ENCODE peak calls at places on chromosomes 5 and 9, in seven cellular contexts. L is psoas muscle; J is CD8-positive, alpha-beta T cell; Y is AG10803; H is H1; I is astrocyte of the spinal cord; N is fibroblast of lung. K is an unnamed sample.

GRCh38 chr9:15697459-15697858 is 144.6 kb downstream of the CCDC171 start:
- DNase-seq in L (no peak), J (no peak), Y (peak), H (no peak), I (peak), N (peak), K (no peak)

GRCh38 chr5:115262066-115262404 is 642 bp downstream of the PGGT1B start:
- DNase-seq in L (no peak), J (no peak), Y (peak), H (no peak), I (peak), N (peak), K (no peak)

GRCh38 chr5:31987985-31988710 is 186.0 kb downstream of the GOLPH3 start:
- DNase-seq in L (no peak), J (no peak), Y (peak), H (no peak), I (peak), N (peak), K (no peak)

GRCh38 chr9:127263664-127264063 is 910 bp upstream of the GARNL3 start:
- DNase-seq in L (no peak), J (no peak), Y (no peak), H (no peak), I (no peak), N (peak), K (no peak)

GRCh38 chr5:128965638-128966302 is 482 bp downstream of the SLC27A6 start:
- DNase-seq in L (no peak), J (no peak), Y (no peak), H (no peak), I (no peak), N (no peak), K (no peak)

GRCh38 chr5:126370796-126371718 is 52.2 kb upstream of the GRAMD2B start:
- DNase-seq in L (no peak), J (no peak), Y (peak), H (no peak), I (peak), N (no peak), K (no peak)

GRCh38 chr9:129006328-129007034 is 21.6 kb downstream of the SH3GLB2 start:
- DNase-seq in L (peak), J (peak), Y (peak), H (peak), I (peak), N (peak), K (no peak)

GRCh38 chr5:154276932-154277331 is 86.4 kb downstream of the GALNT10 start:
- DNase-seq in L (peak), J (no peak), Y (peak), H (no peak), I (peak), N (peak), K (no peak)

GRCh38 chr9:130872058-130872453 is 24.6 kb downstream of the QRFP start:
- DNase-seq in L (no peak), J (no peak), Y (no peak), H (no peak), I (no peak), N (no peak), K (no peak)

GRCh38 chr5:30100929-30101328 is 1092.6 kb upstream of the CDH6 start:
- DNase-seq in L (no peak), J (no peak), Y (no peak), H (no peak), I (peak), N (no peak), K (no peak)

GRCh38 chr5:114678778-114679177 is 316.9 kb downstream of the KCNN2 start:
- DNase-seq in L (no peak), J (no peak), Y (no peak), H (no peak), I (no peak), N (no peak), K (no peak)

GRCh38 chr5:53403291-53403690 is 77.1 kb upstream of the FST start:
- DNase-seq in L (no peak), J (no peak), Y (peak), H (no peak), I (peak), N (no peak), K (no peak)

GRCh38 chr5:73528248-73528647 is 30.0 kb downstream of the BTF3 start:
- DNase-seq in L (no peak), J (no peak), Y (no peak), H (no peak), I (no peak), N (no peak), K (no peak)

GRCh38 chr5:123916331-123917121 is 404.5 kb downstream of the CSNK1G3 start:
- DNase-seq in L (no peak), J (no peak), Y (peak), H (no peak), I (peak), N (peak), K (no peak)

GRCh38 chr9:32783168-32783891 is at the start of gene TMEM215:
- DNase-seq in L (peak), J (no peak), Y (no peak), H (peak), I (peak), N (no peak), K (no peak)

GRCh38 chr9:124502711-124503702 is 4.2 kb downstream of the NR5A1 start:
- DNase-seq in L (no peak), J (no peak), Y (no peak), H (peak), I (no peak), N (no peak), K (no peak)

GRCh38 chr5:112109331-112109993 is 309.6 kb downstream of the EPB41L4A start:
- DNase-seq in L (peak), J (no peak), Y (peak), H (peak), I (peak), N (peak), K (no peak)

GRCh38 chr9:34646211-34647083 is at the start of gene GALT:
- DNase-seq in L (peak), J (peak), Y (peak), H (peak), I (peak), N (peak), K (peak)

GRCh38 chr9:127369428-127369827 is 27.5 kb upstream of the SLC2A8 start:
- DNase-seq in L (no peak), J (no peak), Y (no peak), H (no peak), I (no peak), N (no peak), K (no peak)

GRCh38 chr5:15598294-15598902 is 98.4 kb downstream of the FBXL7 start:
- DNase-seq in L (no peak), J (no peak), Y (no peak), H (peak), I (no peak), N (no peak), K (no peak)

GRCh38 chr9:87883990-87884389 is 1.3 kb downstream of the SPATA31E1 start:
- DNase-seq in L (no peak), J (no peak), Y (no peak), H (peak), I (no peak), N (no peak), K (no peak)

GRCh38 chr5:112228672-112229071 is 190.4 kb downstream of the EPB41L4A start:
- DNase-seq in L (peak), J (no peak), Y (peak), H (no peak), I (peak), N (peak), K (no peak)

GRCh38 chr9:98127226-98127625 is 8.2 kb upstream of the TRIM14 start:
- DNase-seq in L (no peak), J (no peak), Y (no peak), H (no peak), I (no peak), N (no peak), K (no peak)

GRCh38 chr5:152271420-152271819 is 133.7 kb downstream of the NMUR2 start:
- DNase-seq in L (no peak), J (no peak), Y (no peak), H (no peak), I (peak), N (no peak), K (no peak)

GRCh38 chr5:14767942-14768837 is 103.4 kb downstream of the ANKH start:
- DNase-seq in L (no peak), J (no peak), Y (no peak), H (no peak), I (no peak), N (no peak), K (no peak)

GRCh38 chr9:80968611-80969010 is 720.7 kb downstream of the TLE1 start:
- DNase-seq in L (no peak), J (no peak), Y (peak), H (no peak), I (peak), N (peak), K (no peak)

GRCh38 chr5:173567548-173567947 is 48.9 kb downstream of the BOD1 start:
- DNase-seq in L (no peak), J (no peak), Y (peak), H (no peak), I (peak), N (peak), K (no peak)

DNA sequence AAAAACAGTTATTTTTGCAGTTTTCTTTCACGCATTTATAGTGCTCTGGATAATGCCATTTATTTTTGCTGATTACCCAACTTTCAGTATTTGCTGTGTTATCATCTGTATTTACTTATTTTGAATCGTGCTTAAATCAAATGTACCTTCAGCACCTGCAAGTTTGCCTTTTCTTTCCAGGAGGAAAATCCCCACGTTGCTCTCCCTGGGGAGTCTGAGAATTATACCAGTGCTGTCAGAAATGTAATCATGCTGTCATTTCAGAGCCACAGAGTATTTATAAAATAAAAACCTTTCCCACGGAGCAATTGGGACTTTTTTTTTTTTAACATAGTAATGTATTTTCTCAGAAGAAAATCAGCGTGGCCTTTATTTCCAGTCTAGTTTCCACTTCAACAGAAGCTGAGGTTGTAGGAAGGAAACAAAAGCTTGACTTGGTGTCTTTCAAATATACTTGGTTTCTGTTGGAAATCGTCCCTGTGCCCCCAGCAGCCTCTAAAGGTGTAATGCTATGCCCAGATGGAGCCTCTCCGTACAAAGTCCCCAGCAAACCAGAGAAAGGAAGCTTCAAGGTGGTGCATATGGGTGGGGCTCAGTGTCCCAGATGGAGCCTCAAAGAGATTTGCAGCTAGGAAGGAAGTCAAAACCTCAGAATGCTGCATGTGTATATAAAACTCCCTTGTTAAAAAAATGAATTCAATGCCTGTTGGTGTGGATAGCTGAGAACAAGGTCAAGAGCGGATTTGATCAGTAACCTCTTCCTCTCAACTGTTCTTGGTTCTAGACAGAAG is 2.1 kb downstream of the GPR150 start:
- DNase-seq in L (no peak), J (peak), Y (no peak), H (no peak), I (no peak), N (no peak), K (no peak)
- H3K4me3 ChIP-seq in L (peak), J (peak), Y (no peak), H (no peak), I (no peak), N (no peak), K (no peak)

GRCh38 chr5:40666657-40667056 is 13.1 kb upstream of the PTGER4 start:
- DNase-seq in L (no peak), J (no peak), Y (no peak), H (no peak), I (no peak), N (no peak), K (no peak)
- TF ChIP-seq CTCF in L (no peak), J (no peak), Y (no peak), H (no peak), I (no peak), N (no peak), K (no peak)

GRCh38 chr5:150085950-150086715 is at the start of gene CSF1R:
- DNase-seq in L (no peak), J (peak), Y (no peak), H (peak), I (no peak), N (no peak), K (no peak)
- H3K4me3 ChIP-seq in L (peak), J (no peak), Y (no peak), H (no peak), I (no peak), N (no peak), K (no peak)

DNA sequence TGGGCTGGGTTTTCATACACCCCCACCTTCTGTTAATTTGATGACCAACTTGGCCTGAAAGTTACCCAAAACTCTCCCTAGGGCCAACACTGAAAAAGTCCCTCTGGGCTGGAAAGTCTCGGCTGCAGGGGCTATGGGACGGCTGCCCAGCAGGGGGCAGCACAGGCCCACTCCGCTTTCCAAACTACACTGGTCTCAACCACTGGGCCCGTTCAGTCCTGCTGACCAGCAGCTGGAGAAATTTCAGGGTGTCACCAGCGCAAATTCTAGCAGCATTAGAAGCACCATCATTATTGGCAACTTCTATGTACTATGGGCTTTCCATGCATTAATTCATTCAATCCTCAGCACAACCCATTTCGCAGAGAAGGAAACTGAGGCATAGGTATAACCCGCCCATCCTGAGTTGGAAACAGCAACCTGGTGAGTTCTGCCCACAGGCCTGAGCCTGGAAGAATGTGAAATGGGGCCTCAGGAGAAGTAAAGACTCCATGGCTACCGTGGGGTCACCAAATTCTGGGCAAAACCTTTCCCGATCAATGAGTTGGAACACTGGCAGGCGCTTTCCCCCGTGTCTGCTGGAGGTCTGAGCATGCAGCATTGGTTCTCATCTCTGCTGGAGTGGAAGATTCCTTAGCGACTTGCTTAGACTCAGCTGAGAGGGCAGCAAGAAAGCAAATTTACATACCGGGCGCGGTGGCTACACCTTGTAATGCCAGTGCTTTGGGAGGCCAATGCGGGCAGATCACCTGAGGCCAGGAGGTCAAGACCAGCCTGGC is 9.7 kb downstream of the ORM2 start:
- DNase-seq in L (peak), J (peak), Y (peak), H (peak), I (peak), N (peak), K (peak)
- TF ChIP-seq CTCF in L (peak), J (peak), Y (peak), H (peak), I (peak), N (peak), K (peak)

GRCh38 chr5:119301210-119301609 is 54.6 kb upstream of the TNFAIP8 start:
- DNase-seq in L (no peak), J (no peak), Y (no peak), H (no peak), I (no peak), N (no peak), K (no peak)

GRCh38 chr5:119302449-119302848 is 53.4 kb upstream of the TNFAIP8 start:
- DNase-seq in L (no peak), J (no peak), Y (no peak), H (no peak), I (no peak), N (no peak), K (no peak)

GRCh38 chr5:119300311-119300670 is 55.5 kb upstream of the TNFAIP8 start:
- DNase-seq in L (no peak), J (no peak), Y (no peak), H (no peak), I (no peak), N (no peak), K (no peak)

GRCh38 chr5:119302916-119303897 is 52.6 kb upstream of the TNFAIP8 start:
- DNase-seq in L (no peak), J (no peak), Y (peak), H (no peak), I (peak), N (peak), K (no peak)

DNA sequence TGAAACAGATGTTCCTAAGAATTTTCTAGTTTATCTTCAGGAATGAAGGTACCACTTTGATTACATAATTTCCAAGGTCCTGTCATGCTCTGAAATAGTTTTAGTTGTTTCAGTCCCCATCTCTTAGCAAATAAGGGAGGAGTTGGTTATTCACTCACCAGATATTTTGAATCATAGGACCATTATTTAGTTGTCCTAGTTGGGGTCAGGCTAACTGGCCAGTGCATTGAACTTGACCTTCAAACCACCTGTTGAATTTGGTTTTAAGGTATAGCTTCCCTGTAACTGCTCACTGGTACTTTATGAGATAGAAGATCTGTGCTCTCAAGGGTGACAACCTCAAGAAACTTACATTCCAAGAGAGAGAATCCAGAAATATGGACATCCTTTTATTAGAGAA is 53.9 kb upstream of the TNFAIP8 start:
- DNase-seq in L (no peak), J (no peak), Y (no peak), H (no peak), I (no peak), N (peak), K (no peak)
- H3K4me3 ChIP-seq in L (no peak), J (no peak), Y (no peak), H (no peak), I (no peak), N (no peak), K (no peak)

GRCh38 chr5:72325566-72326297 is 5.6 kb downstream of the PTCD2 start:
- DNase-seq in L (no peak), J (no peak), Y (peak), H (no peak), I (peak), N (peak), K (no peak)

GRCh38 chr5:72324186-72324825 is 4.1 kb downstream of the PTCD2 start:
- DNase-seq in L (no peak), J (no peak), Y (no peak), H (no peak), I (no peak), N (no peak), K (no peak)

GRCh38 chr5:72314571-72315172 is 5.4 kb downstream of the MRPS27 start:
- DNase-seq in L (no peak), J (no peak), Y (peak), H (no peak), I (peak), N (peak), K (no peak)

GRCh38 chr5:72320022-72320898 is at the start of the genes MRPS27 and PTCD2:
- DNase-seq in L (peak), J (peak), Y (peak), H (peak), I (peak), N (peak), K (peak)
- TF ChIP-seq CTCF in L (no peak), J (no peak), Y (peak), H (no peak), I (peak), N (peak), K (peak)

GRCh38 chr5:6914336-6914735 is 201.1 kb downstream of the TENT4A start:
- DNase-seq in L (no peak), J (no peak), Y (peak), H (no peak), I (no peak), N (no peak), K (no peak)
- H3K4me3 ChIP-seq in L (no peak), J (no peak), Y (no peak), H (no peak), I (no peak), N (no peak), K (no peak)